ENCODE peak calls at places on chromosomes 1 and 21, in six cellular contexts. W, P, R, V, O and S are unnamed samples.

GRCh38 chr1:93990010-93990409 is 80.8 kb upstream of the GCLM start:
- DNase-seq in W (no peak), P (no peak), R (no peak), V (no peak), O (no peak), S (no peak)

GRCh38 chr1:30872948-30873263 is 35.7 kb downstream of the SDC3 start:
- DNase-seq in W (no peak), P (no peak), R (no peak), V (no peak), O (no peak), S (no peak)

GRCh38 chr1:220918285-220918951 is 39.2 kb downstream of the HLX start:
- DNase-seq in W (no peak), P (no peak), R (no peak), V (no peak), O (no peak), S (no peak)

GRCh38 chr1:30518696-30519095 is 204.7 kb downstream of the MATN1 start:
- DNase-seq in W (no peak), P (no peak), R (no peak), V (no peak), O (no peak), S (no peak)

GRCh38 chr1:119783354-119784126 is 14.8 kb upstream of the HMGCS2 start:
- DNase-seq in W (no peak), P (no peak), R (peak), V (peak), O (no peak), S (no peak)

GRCh38 chr1:40886318-40887011 is 24.3 kb upstream of the CITED4 start:
- DNase-seq in W (no peak), P (no peak), R (no peak), V (no peak), O (no peak), S (no peak)

GRCh38 chr1:248625971-248626370 is 8.9 kb downstream of the OR2T11 start:
- DNase-seq in W (no peak), P (no peak), R (no peak), V (no peak), O (no peak), S (peak)

GRCh38 chr1:248622491-248623106 is 12.3 kb downstream of the OR2T11 start:
- DNase-seq in W (no peak), P (no peak), R (no peak), V (peak), O (no peak), S (peak)

GRCh38 chr21:8993284-8993942 is 1528.0 kb upstream of the TPTE start:
- DNase-seq in W (no peak), P (no peak), R (no peak), V (no peak), O (no peak), S (no peak)

GRCh38 chr1:219379691-219380090 is 206.0 kb downstream of the LYPLAL1 start:
- DNase-seq in W (no peak), P (no peak), R (no peak), V (no peak), O (no peak), S (no peak)

GRCh38 chr1:54816130-54816529 is 15.0 kb upstream of the TTC22 start:
- DNase-seq in W (no peak), P (no peak), R (no peak), V (no peak), O (no peak), S (no peak)

GRCh38 chr21:32392299-32392879 is 423 bp downstream of the URB1 start:
- DNase-seq in W (no peak), P (no peak), R (peak), V (no peak), O (no peak), S (no peak)

GRCh38 chr1:87410771-87411170 is 82.1 kb downstream of the LMO4 start:
- DNase-seq in W (no peak), P (no peak), R (peak), V (peak), O (no peak), S (no peak)

GRCh38 chr1:92094595-92094994 is 14.4 kb downstream of the BTBD8 start:
- DNase-seq in W (no peak), P (no peak), R (no peak), V (no peak), O (no peak), S (no peak)

GRCh38 chr1:154548028-154548427 is 10.4 kb downstream of the UBE2Q1 start:
- DNase-seq in W (no peak), P (no peak), R (no peak), V (no peak), O (no peak), S (no peak)

GRCh38 chr1:116433283-116434257 is 60.5 kb downstream of the ATP1A1 start:
- DNase-seq in W (no peak), P (no peak), R (no peak), V (peak), O (no peak), S (peak)

GRCh38 chr21:40841524-40842196 is 5.3 kb downstream of the DSCAM start:
- DNase-seq in W (peak), P (peak), R (no peak), V (no peak), O (peak), S (peak)

GRCh38 chr1:203536575-203536974 is 42.6 kb downstream of the OPTC start:
- DNase-seq in W (no peak), P (no peak), R (no peak), V (peak), O (no peak), S (no peak)

GRCh38 chr1:172279951-172280350 is 140.5 kb upstream of the C1orf105 start:
- DNase-seq in W (no peak), P (no peak), R (peak), V (peak), O (no peak), S (no peak)

GRCh38 chr1:99548924-99549605 is 96.8 kb upstream of the PALMD start:
- DNase-seq in W (no peak), P (no peak), R (peak), V (peak), O (no peak), S (no peak)

GRCh38 chr1:62870148-62870547 is 86.2 kb downstream of the ATG4C start:
- DNase-seq in W (no peak), P (no peak), R (no peak), V (peak), O (no peak), S (peak)

GRCh38 chr1:85142753-85143152 is 58.1 kb downstream of the SYDE2 start:
- DNase-seq in W (no peak), P (no peak), R (no peak), V (no peak), O (no peak), S (no peak)

GRCh38 chr1:52662645-52663313 is 29.8 kb downstream of the SHISAL2A start:
- DNase-seq in W (peak), P (peak), R (peak), V (peak), O (peak), S (peak)

GRCh38 chr1:9626201-9626608 is 25.3 kb upstream of the PIK3CD start:
- DNase-seq in W (no peak), P (no peak), R (no peak), V (no peak), O (no peak), S (peak)

GRCh38 chr1:212981025-212981495 is 30.7 kb downstream of the VASH2 start:
- DNase-seq in W (no peak), P (peak), R (no peak), V (no peak), O (no peak), S (peak)

GRCh38 chr1:162383516-162383915 is 2.0 kb downstream of the C1orf226 start:
- DNase-seq in W (no peak), P (no peak), R (no peak), V (no peak), O (no peak), S (no peak)

GRCh38 chr1:39328110-39328509 is 123.6 kb downstream of the MACF1 start:
- DNase-seq in W (no peak), P (no peak), R (no peak), V (no peak), O (no peak), S (no peak)

GRCh38 chr1:22245100-22245650 is 102.3 kb upstream of the WNT4 start:
- DNase-seq in W (no peak), P (no peak), R (no peak), V (no peak), O (no peak), S (no peak)

GRCh38 chr1:222081859-222082258 is 340.0 kb upstream of the DUSP10 start:
- DNase-seq in W (no peak), P (no peak), R (no peak), V (peak), O (no peak), S (no peak)

GRCh38 chr1:60596791-60597748 is 485.3 kb upstream of the NFIA start:
- DNase-seq in W (no peak), P (no peak), R (no peak), V (no peak), O (no peak), S (no peak)

GRCh38 chr21:38056481-38056880 is 140.2 kb upstream of the KCNJ6 start:
- DNase-seq in W (no peak), P (no peak), R (no peak), V (no peak), O (no peak), S (no peak)

GRCh38 chr1:202158810-202159533 is 1.4 kb downstream of the PTPN7 start:
- DNase-seq in W (no peak), P (no peak), R (no peak), V (no peak), O (no peak), S (no peak)

GRCh38 chr1:157652859-157653493 is 47.6 kb downstream of the FCRL3 start:
- DNase-seq in W (no peak), P (no peak), R (no peak), V (no peak), O (no peak), S (peak)

GRCh38 chr1:24917327-24918074 is 12.6 kb downstream of the RUNX3 start:
- DNase-seq in W (no peak), P (no peak), R (no peak), V (no peak), O (no peak), S (no peak)

GRCh38 chr1:115476616-115477015 is 138.6 kb upstream of the NGF start:
- DNase-seq in W (no peak), P (peak), R (no peak), V (no peak), O (no peak), S (no peak)

GRCh38 chr1:43947061-43947889 is 525 bp downstream of the IPO13 start:
- DNase-seq in W (no peak), P (no peak), R (no peak), V (no peak), O (no peak), S (no peak)

GRCh38 chr1:160952129-160952510 is 2.5 kb downstream of the ITLN2 start:
- DNase-seq in W (no peak), P (no peak), R (no peak), V (no peak), O (no peak), S (no peak)

GRCh38 chr1:32939655-32940371 is 24.8 kb downstream of the RNF19B start:
- DNase-seq in W (no peak), P (no peak), R (peak), V (peak), O (no peak), S (no peak)
- H4K91ac ChIP-seq in W (no peak), P (no peak), R (no peak), V (no peak), O (no peak), S (no peak)

GRCh38 chr21:16241021-16241420 is 511.2 kb downstream of the USP25 start:
- DNase-seq in W (no peak), P (no peak), R (no peak), V (no peak), O (no peak), S (no peak)
- H2AFZ ChIP-seq in W (no peak), P (no peak), R (no peak), V (no peak), O (no peak), S (no peak)

GRCh38 chr21:45320261-45320990 is 32.7 kb upstream of the POFUT2 start:
- DNase-seq in W (no peak), P (peak), R (no peak), V (no peak), O (no peak), S (no peak)

GRCh38 chr21:45320991-45321656 is 33.4 kb upstream of the POFUT2 start:
- DNase-seq in W (no peak), P (no peak), R (no peak), V (no peak), O (no peak), S (no peak)

GRCh38 chr21:45318146-45318555 is 30.5 kb upstream of the POFUT2 start:
- DNase-seq in W (no peak), P (no peak), R (no peak), V (no peak), O (no peak), S (no peak)

GRCh38 chr21:45318556-45319341 is 31.1 kb upstream of the POFUT2 start:
- DNase-seq in W (no peak), P (peak), R (peak), V (peak), O (no peak), S (no peak)

GRCh38 chr21:45319461-45320211 is 31.9 kb upstream of the POFUT2 start:
- DNase-seq in W (no peak), P (peak), R (peak), V (peak), O (no peak), S (no peak)
- H4K91ac ChIP-seq in W (no peak), P (no peak), R (peak), V (peak), O (no peak), S (peak)

GRCh38 chr1:159854101-159854692 is 8.3 kb downstream of the VSIG8 start:
- DNase-seq in W (peak), P (peak), R (peak), V (no peak), O (no peak), S (no peak)
- H2AFZ ChIP-seq in W (peak), P (no peak), R (peak), V (peak), O (peak), S (peak)

DNA sequence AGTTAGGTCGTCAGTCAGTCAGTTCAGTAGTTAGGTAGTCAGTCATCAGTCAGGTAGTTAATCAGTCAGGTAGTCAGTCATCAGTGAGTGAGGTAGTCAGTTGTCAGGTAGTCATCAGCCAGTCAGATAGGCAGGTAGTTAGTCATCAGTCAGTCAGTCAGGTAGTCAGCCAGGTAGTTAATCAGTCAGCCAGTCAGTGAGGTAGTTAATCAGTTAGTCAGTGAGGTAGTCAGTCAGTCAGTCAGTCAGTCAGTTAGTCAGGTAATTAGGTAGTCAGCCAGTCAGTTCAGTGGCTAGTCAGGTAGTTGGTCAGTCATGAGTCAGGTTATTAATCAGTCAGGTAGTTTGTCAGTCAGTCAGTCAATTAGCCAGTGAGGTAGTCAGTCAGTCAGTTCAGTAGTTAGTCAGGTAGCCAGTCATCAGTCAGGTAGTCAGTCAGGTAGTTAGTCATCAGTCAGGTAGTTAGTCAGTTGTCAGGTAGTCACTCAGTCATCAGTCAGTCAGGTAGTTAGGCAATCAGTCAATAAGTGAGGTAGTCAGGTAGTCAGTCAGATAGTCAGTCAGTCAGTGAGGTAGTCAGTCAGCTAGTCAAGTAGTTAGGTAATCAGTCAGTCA is 16.3 kb downstream of the KRTAP10-1 start:
- DNase-seq in W (no peak), P (no peak), R (no peak), V (no peak), O (no peak), S (no peak)
- H4K91ac ChIP-seq in W (no peak), P (no peak), R (no peak), V (no peak), O (no peak), S (no peak)

GRCh38 chr21:27564684-27565280 is 597.9 kb upstream of the ADAMTS5 start:
- DNase-seq in W (peak), P (peak), R (peak), V (peak), O (peak), S (peak)
- H2AFZ ChIP-seq in W (no peak), P (no peak), R (no peak), V (no peak), O (no peak), S (no peak)

DNA sequence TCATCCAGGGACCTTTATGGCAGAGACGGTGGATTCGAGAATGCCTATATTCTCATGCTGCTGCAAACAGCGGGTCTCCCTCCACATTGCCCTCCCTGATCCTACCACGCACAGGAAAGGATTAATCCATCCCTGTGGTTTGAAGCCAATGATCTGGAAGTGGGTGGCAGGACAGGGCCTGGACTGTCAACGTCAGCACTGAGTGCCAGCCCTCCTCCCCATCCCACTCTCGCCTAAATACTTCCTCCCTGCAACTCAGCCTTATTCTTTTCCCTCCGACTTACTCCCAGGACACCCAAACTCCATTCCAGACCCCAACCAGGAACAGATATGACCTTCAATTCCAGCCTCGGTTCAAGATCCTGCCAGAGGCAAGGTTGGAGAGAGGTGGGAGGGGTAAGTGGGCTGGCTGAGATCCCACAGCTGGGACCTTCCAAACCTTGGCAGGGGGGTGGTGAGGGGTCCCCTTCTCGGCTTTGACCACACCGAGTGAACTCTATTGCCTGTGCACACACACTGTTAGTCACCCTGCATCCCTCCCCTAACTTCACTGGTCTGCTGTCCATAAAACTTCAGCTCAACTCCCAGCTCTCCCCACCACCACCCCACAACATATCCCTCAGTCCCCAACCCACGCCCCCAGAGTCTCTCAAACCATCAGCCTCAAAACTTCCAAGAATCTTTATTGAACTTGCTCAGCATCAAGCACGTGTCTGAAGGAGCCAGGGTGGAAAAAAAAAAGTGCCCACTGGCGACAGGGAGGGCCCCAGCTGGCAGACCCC is 2.4 kb upstream of the S100A5 start:
- DNase-seq in W (no peak), P (no peak), R (no peak), V (no peak), O (no peak), S (no peak)
- H4K91ac ChIP-seq in W (no peak), P (no peak), R (peak), V (no peak), O (no peak), S (peak)

DNA sequence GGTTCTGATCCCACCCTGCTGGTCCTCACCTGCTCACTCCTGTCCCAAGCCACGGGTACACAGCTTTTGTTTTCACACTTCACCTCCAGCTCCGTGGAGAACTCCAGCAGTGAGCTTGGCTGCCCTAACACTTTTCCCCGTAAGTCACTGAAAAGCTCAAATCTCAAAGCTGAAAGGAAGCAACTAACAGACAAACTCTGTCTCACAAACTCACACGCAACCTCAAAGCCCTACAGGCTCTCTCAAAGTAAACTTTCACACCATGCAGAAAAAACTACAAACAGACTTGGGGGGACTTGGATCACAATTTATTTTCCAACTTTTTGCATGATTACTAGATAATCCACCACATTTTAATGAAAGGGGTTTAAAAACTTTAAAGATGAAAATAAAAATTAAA is 88.3 kb downstream of the AK5 start:
- DNase-seq in W (no peak), P (no peak), R (peak), V (peak), O (no peak), S (no peak)
- H2AFZ ChIP-seq in W (peak), P (no peak), R (no peak), V (peak), O (no peak), S (no peak)

DNA sequence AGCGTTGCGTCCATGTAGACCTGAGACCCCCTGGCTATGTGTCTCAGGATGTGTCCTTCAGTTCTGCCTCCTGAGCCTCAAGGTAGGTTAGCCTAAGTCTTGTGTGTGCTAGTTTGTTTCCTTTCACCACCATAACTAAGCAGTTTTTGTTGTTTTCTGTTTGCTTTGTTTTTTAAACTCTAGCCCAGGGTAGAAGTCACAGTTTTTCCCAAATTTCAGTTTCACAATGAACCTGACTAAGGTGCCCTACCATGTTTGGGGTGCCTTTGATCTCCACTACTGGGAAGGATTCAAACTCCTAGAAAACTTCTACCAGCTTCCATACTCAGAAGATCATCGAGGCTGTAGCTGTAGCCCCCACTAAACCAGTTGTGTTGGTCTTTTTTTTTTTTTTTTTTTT is 14.8 kb upstream of the SMG7 start:
- DNase-seq in W (no peak), P (no peak), R (no peak), V (no peak), O (no peak), S (no peak)
- H4K91ac ChIP-seq in W (no peak), P (no peak), R (no peak), V (no peak), O (no peak), S (peak)